ENCODE peak calls at places on chromosomes 6 and 20, in ten cellular contexts. One of them, this sample, is unnamed.

GRCh38 chr20:63333241-63333836 is 27.8 kb downstream of the CHRNA4 start:
- DNase-seq in Peyer's patch: no peak
- DNase-seq in omental fat pad: no peak
- DNase-seq in NCI-H460: no peak
- DNase-seq in HEK293T: no peak
- DNase-seq in HFF-Myc: no peak
- DNase-seq in NCI-H82: no peak
- DNase-seq in amniotic epithelial cell: no peak
- DNase-seq in OCI-LY7: no peak
- DNase-seq in activated CD4-positive, alpha-beta T cell treated with anti-CD3 and anti-CD28 coated beads, Interleukin-2, amount 50 U/mL, for 24 hours: no peak
- DNase-seq in this sample: no peak

GRCh38 chr6:39362487-39362865 is 40.0 kb upstream of the KCNK16 start:
- DNase-seq in Peyer's patch: no peak
- DNase-seq in omental fat pad: no peak
- DNase-seq in NCI-H460: no peak
- DNase-seq in HEK293T: peak
- DNase-seq in HFF-Myc: no peak
- DNase-seq in NCI-H82: peak
- DNase-seq in amniotic epithelial cell: no peak
- DNase-seq in OCI-LY7: no peak
- DNase-seq in activated CD4-positive, alpha-beta T cell treated with anti-CD3 and anti-CD28 coated beads, Interleukin-2, amount 50 U/mL, for 24 hours: no peak
- DNase-seq in this sample: no peak

GRCh38 chr20:23655551-23656211 is 17.9 kb upstream of the CST3 start:
- DNase-seq in Peyer's patch: no peak
- DNase-seq in omental fat pad: no peak
- DNase-seq in NCI-H460: no peak
- DNase-seq in HEK293T: no peak
- DNase-seq in HFF-Myc: no peak
- DNase-seq in NCI-H82: no peak
- DNase-seq in amniotic epithelial cell: no peak
- DNase-seq in OCI-LY7: no peak
- DNase-seq in activated CD4-positive, alpha-beta T cell treated with anti-CD3 and anti-CD28 coated beads, Interleukin-2, amount 50 U/mL, for 24 hours: no peak
- DNase-seq in this sample: no peak

GRCh38 chr20:43658068-43658722 is 8.7 kb upstream of the MYBL2 start:
- DNase-seq in Peyer's patch: no peak
- DNase-seq in omental fat pad: no peak
- DNase-seq in NCI-H460: no peak
- DNase-seq in HEK293T: peak
- DNase-seq in HFF-Myc: no peak
- DNase-seq in NCI-H82: peak
- DNase-seq in amniotic epithelial cell: peak
- DNase-seq in OCI-LY7: no peak
- DNase-seq in activated CD4-positive, alpha-beta T cell treated with anti-CD3 and anti-CD28 coated beads, Interleukin-2, amount 50 U/mL, for 24 hours: no peak
- DNase-seq in this sample: no peak

GRCh38 chr6:158631678-158632537 is 12.6 kb downstream of the DYNLT1 start:
- DNase-seq in Peyer's patch: peak
- DNase-seq in omental fat pad: no peak
- DNase-seq in NCI-H460: peak
- DNase-seq in HEK293T: no peak
- DNase-seq in HFF-Myc: peak
- DNase-seq in NCI-H82: no peak
- DNase-seq in amniotic epithelial cell: peak
- DNase-seq in OCI-LY7: no peak
- DNase-seq in activated CD4-positive, alpha-beta T cell treated with anti-CD3 and anti-CD28 coated beads, Interleukin-2, amount 50 U/mL, for 24 hours: no peak
- DNase-seq in this sample: no peak

GRCh38 chr6:163455553-163455952 is 41.0 kb downstream of the QKI start:
- DNase-seq in Peyer's patch: no peak
- DNase-seq in omental fat pad: no peak
- DNase-seq in NCI-H460: no peak
- DNase-seq in HEK293T: no peak
- DNase-seq in HFF-Myc: no peak
- DNase-seq in NCI-H82: no peak
- DNase-seq in amniotic epithelial cell: peak
- DNase-seq in OCI-LY7: no peak
- DNase-seq in activated CD4-positive, alpha-beta T cell treated with anti-CD3 and anti-CD28 coated beads, Interleukin-2, amount 50 U/mL, for 24 hours: no peak
- DNase-seq in this sample: no peak

GRCh38 chr6:157629220-157629619 is 193.8 kb upstream of the SNX9 start:
- DNase-seq in Peyer's patch: no peak
- DNase-seq in omental fat pad: no peak
- DNase-seq in NCI-H460: no peak
- DNase-seq in HEK293T: no peak
- DNase-seq in HFF-Myc: no peak
- DNase-seq in NCI-H82: no peak
- DNase-seq in amniotic epithelial cell: peak
- DNase-seq in OCI-LY7: no peak
- DNase-seq in activated CD4-positive, alpha-beta T cell treated with anti-CD3 and anti-CD28 coated beads, Interleukin-2, amount 50 U/mL, for 24 hours: no peak
- DNase-seq in this sample: no peak

GRCh38 chr20:57514273-57514751 is 10.6 kb downstream of the CTCFL start:
- DNase-seq in Peyer's patch: peak
- DNase-seq in omental fat pad: peak
- DNase-seq in NCI-H460: peak
- DNase-seq in HEK293T: peak
- DNase-seq in HFF-Myc: peak
- DNase-seq in NCI-H82: peak
- DNase-seq in amniotic epithelial cell: peak
- DNase-seq in OCI-LY7: no peak
- DNase-seq in activated CD4-positive, alpha-beta T cell treated with anti-CD3 and anti-CD28 coated beads, Interleukin-2, amount 50 U/mL, for 24 hours: no peak
- DNase-seq in this sample: no peak

GRCh38 chr20:64053841-64054661 is 4.6 kb upstream of the SOX18 start:
- DNase-seq in Peyer's patch: no peak
- DNase-seq in omental fat pad: no peak
- DNase-seq in NCI-H460: no peak
- DNase-seq in HEK293T: peak
- DNase-seq in HFF-Myc: no peak
- DNase-seq in NCI-H82: peak
- DNase-seq in amniotic epithelial cell: no peak
- DNase-seq in OCI-LY7: peak
- DNase-seq in activated CD4-positive, alpha-beta T cell treated with anti-CD3 and anti-CD28 coated beads, Interleukin-2, amount 50 U/mL, for 24 hours: no peak
- DNase-seq in this sample: no peak

GRCh38 chr6:151412905-151413304 is 21.5 kb upstream of the ZBTB2 start:
- DNase-seq in Peyer's patch: no peak
- DNase-seq in omental fat pad: no peak
- DNase-seq in NCI-H460: no peak
- DNase-seq in HEK293T: no peak
- DNase-seq in HFF-Myc: no peak
- DNase-seq in NCI-H82: no peak
- DNase-seq in amniotic epithelial cell: no peak
- DNase-seq in OCI-LY7: no peak
- DNase-seq in activated CD4-positive, alpha-beta T cell treated with anti-CD3 and anti-CD28 coated beads, Interleukin-2, amount 50 U/mL, for 24 hours: no peak
- DNase-seq in this sample: no peak

GRCh38 chr20:38430679-38431325 is 4.3 kb downstream of the SNHG17 start:
- DNase-seq in Peyer's patch: no peak
- DNase-seq in omental fat pad: no peak
- DNase-seq in NCI-H460: no peak
- DNase-seq in HEK293T: no peak
- DNase-seq in HFF-Myc: no peak
- DNase-seq in NCI-H82: no peak
- DNase-seq in amniotic epithelial cell: no peak
- DNase-seq in OCI-LY7: no peak
- DNase-seq in activated CD4-positive, alpha-beta T cell treated with anti-CD3 and anti-CD28 coated beads, Interleukin-2, amount 50 U/mL, for 24 hours: no peak
- DNase-seq in this sample: no peak